ENCODE peak calls at places on chromosomes 12 and 14, in six cellular contexts. G, D, S, Z, H and F are unnamed samples.
A peak's percentile ranks its signal among the peaks of the same experiment; 100 is the strongest.

GRCh38 chr12:12896261-12896660 is 4.9 kb downstream of the GPRC5A start:
- DNase-seq in G (no peak), S (no peak), H (no peak), D (no peak), Z (no peak), F (no peak)

GRCh38 chr12:55839345-55840140 is 3.2 kb downstream of the MMP19 start:
- DNase-seq in S (no peak), Z (no peak), H (peak; percentile 59), G (no peak), D (no peak), F (no peak)

GRCh38 chr14:29030970-29031369 is 264.4 kb downstream of the FOXG1 start:
- DNase-seq in G (no peak), H (no peak), S (no peak), D (no peak), Z (no peak), F (no peak)

GRCh38 chr14:36663404-36664321 is 2.0 kb downstream of the PAX9 start:
- DNase-seq in H (no peak), D (peak; percentile 80), G (peak; percentile 66), S (no peak), Z (no peak), F (no peak)

GRCh38 chr12:95943231-95943842 is at the start of gene AMDHD1:
- DNase-seq in H (no peak), S (peak; percentile 40), D (peak; percentile 77), G (peak; percentile 65), Z (no peak), F (peak; percentile 45)

GRCh38 chr12:122125452-122126341 is 47.1 kb downstream of the MLXIP start:
- DNase-seq in Z (no peak), G (no peak), H (no peak), S (no peak), D (no peak), F (no peak)

GRCh38 chr14:45267084-45267483 is 14.1 kb upstream of the MIS18BP1 start:
- DNase-seq in G (no peak), D (no peak), S (no peak), H (no peak), Z (no peak), F (no peak)

GRCh38 chr12:85273411-85274075 is 6.5 kb upstream of the ALX1 start:
- DNase-seq in Z (no peak), D (peak; percentile 67), H (no peak), G (peak; percentile 44), S (no peak), F (no peak)

GRCh38 chr12:62817556-62818271 is 117.2 kb downstream of the PPM1H start:
- DNase-seq in H (no peak), D (no peak), G (no peak), S (no peak), Z (no peak), F (no peak)

GRCh38 chr12:106342397-106343212 is 14.9 kb upstream of the POLR3B start:
- DNase-seq in D (no peak), H (no peak), G (no peak), Z (no peak), S (no peak), F (peak; percentile 39)

GRCh38 chr14:45185110-45185814 is 49.5 kb downstream of the FANCM start:
- DNase-seq in D (no peak), H (no peak), Z (no peak), S (no peak), G (no peak), F (no peak)

GRCh38 chr12:45654002-45654401 is 75.5 kb upstream of the ARID2 start:
- DNase-seq in D (no peak), S (no peak), H (no peak), Z (no peak), G (no peak), F (no peak)

GRCh38 chr14:103021817-103022668 is 35.3 kb downstream of the CDC42BPB start:
- DNase-seq in D (no peak), S (no peak), Z (no peak), G (no peak), H (no peak), F (no peak)

GRCh38 chr12:20549115-20549719 is 145.9 kb upstream of the SLCO1C1 start:
- DNase-seq in G (peak; percentile 33), D (no peak), S (peak; percentile 34), Z (no peak), H (no peak), F (peak; percentile 4)

GRCh38 chr14:23078692-23079116 is 16.2 kb downstream of the ACIN1 start:
- DNase-seq in G (no peak), S (no peak), H (no peak), D (no peak), Z (no peak), F (peak; percentile 76)

GRCh38 chr14:32075636-32076277 is 1.3 kb upstream of the ARHGAP5 start:
- DNase-seq in Z (no peak), S (no peak), G (peak; percentile 37), H (peak; percentile 16), D (no peak), F (peak; percentile 34)

GRCh38 chr14:100864960-100865681 is 38.4 kb downstream of the RTL1 start:
- DNase-seq in S (no peak), D (no peak), Z (no peak), H (no peak), G (no peak), F (no peak)

GRCh38 chr14:39050389-39050788 is 52.6 kb downstream of the SEC23A start:
- DNase-seq in S (no peak), H (no peak), Z (no peak), D (no peak), G (no peak), F (no peak)

GRCh38 chr12:51383281-51383905 is 7.8 kb downstream of the GALNT6 start:
- DNase-seq in Z (no peak), G (no peak), D (no peak), H (no peak), S (no peak), F (no peak)

DNA sequence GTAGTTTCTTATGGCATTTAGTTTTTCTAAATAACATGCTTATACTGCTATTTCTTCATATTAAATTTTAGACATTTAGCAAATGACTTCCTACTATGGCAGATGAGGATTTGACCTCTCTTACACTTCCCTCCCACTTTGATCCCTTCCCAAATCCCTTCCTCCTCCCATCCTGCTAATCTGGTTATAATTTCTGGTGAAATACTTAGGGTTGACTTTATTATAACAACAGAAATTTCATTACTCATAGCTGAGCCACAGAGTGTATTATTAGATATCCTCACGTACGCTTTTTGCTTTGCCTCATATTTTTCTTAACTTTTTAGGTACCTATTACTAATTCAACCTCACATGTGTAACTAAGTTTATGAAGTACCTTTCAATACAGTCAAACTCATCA is 94.5 kb downstream of the SLC41A2 start:
- DNase-seq in Z (no peak), H (no peak), D (no peak), G (no peak), S (no peak), F (no peak)
- TF ChIP-seq ATF3 in Z (no peak), H (no peak), D (no peak), G (no peak), S (no peak), F (no peak)

GRCh38 chr14:64971890-64972785 is at the start of gene RAB15:
- DNase-seq in G (peak; percentile 43), D (no peak), Z (no peak), S (no peak), H (peak; percentile 49), F (no peak)
- TF ChIP-seq ATF3 in G (no peak), D (no peak), Z (no peak), S (no peak), H (no peak), F (no peak)

GRCh38 chr14:93295541-93296220 is 37.2 kb downstream of the BTBD7 start:
- DNase-seq in G (no peak), Z (no peak), H (no peak), S (no peak), D (no peak), F (no peak)
- TF ChIP-seq ATF3 in G (no peak), Z (no peak), H (no peak), S (no peak), D (no peak), F (no peak)

GRCh38 chr14:99654235-99655000 is 9.5 kb downstream of the HHIPL1 start:
- DNase-seq in S (no peak), G (no peak), D (no peak), Z (no peak), H (no peak), F (no peak)

GRCh38 chr14:99653618-99654017 is 8.7 kb downstream of the HHIPL1 start:
- DNase-seq in S (no peak), D (no peak), Z (no peak), G (no peak), H (no peak), F (no peak)

GRCh38 chr14:99657645-99658155 is 12.8 kb downstream of the HHIPL1 start:
- DNase-seq in Z (no peak), D (no peak), H (no peak), S (no peak), G (no peak), F (no peak)

GRCh38 chr14:99656171-99656570 is 11.2 kb downstream of the HHIPL1 start:
- DNase-seq in Z (no peak), D (no peak), G (no peak), S (no peak), H (no peak), F (no peak)

DNA sequence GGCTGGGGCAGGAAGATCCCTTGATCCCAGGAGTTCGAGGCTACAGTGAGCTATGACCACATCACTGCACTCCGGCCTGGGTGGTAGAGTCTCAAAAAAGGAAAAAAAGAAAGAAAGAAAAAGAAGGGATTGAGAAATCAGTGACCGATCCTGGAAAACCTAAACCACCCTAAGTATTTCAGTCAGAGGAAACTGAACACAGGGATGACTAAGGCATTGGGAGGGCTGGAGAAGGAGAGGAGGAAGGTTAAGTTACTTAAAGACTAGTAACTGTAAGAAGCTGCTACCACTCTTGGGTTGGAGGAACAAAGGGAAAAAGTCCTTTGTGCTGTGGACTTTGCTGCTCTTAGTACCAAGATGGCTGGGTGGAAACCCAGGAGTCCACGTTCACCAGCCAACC is 10.6 kb downstream of the HHIPL1 start:
- DNase-seq in H (no peak), D (no peak), G (no peak), Z (no peak), S (no peak), F (no peak)
- TF ChIP-seq ATF3 in H (no peak), D (no peak), G (no peak), Z (no peak), S (no peak), F (no peak)